ENCODE peak calls at places on chromosomes 1 and 21, in six cellular contexts. N is body of pancreas, H is A549, T is sigmoid colon, Y is IMR-90, D is uterus. E is an unnamed sample. For H3K4me1, the result is how much of the 10 kb centered on the place peaks cover.

GRCh38 chr1:152185544-152186391 is 26.7 kb upstream of the RPTN start:
- DNase-seq in D (no peak), Y (peak), T (no peak), N (peak), H (peak), E (peak)

GRCh38 chr1:59565611-59566410 is 248.9 kb upstream of the HOOK1 start:
- DNase-seq in H (no peak), D (peak), Y (peak), N (no peak), T (no peak), E (no peak)

GRCh38 chr21:41802684-41803083 is 35.8 kb upstream of the RIPK4 start:
- DNase-seq in H (no peak), Y (no peak), N (peak), D (peak), T (peak), E (peak)

GRCh38 chr1:186046437-186047233 is 312.4 kb downstream of the HMCN1 start:
- DNase-seq in N (no peak), H (no peak), T (no peak), Y (no peak), D (no peak), E (no peak)

GRCh38 chr1:176894450-176894849 is 270.1 kb downstream of the ASTN1 start:
- DNase-seq in D (no peak), H (no peak), T (no peak), N (no peak), Y (no peak), E (no peak)

GRCh38 chr1:23799570-23800395 is 771 bp downstream of the GALE start:
- DNase-seq in T (no peak), N (peak), H (peak), Y (peak), D (peak), E (no peak)

GRCh38 chr1:109796484-109797305 is 33.0 kb upstream of the EPS8L3 start:
- DNase-seq in T (no peak), D (peak), H (no peak), Y (peak), N (no peak), E (no peak)

GRCh38 chr1:64966158-64966963 is at the start of gene JAK1:
- DNase-seq in Y (peak), N (peak), D (peak), H (peak), T (peak), E (peak)

GRCh38 chr21:28215214-28215954 is 777.3 kb downstream of the LTN1 start:
- DNase-seq in Y (peak), H (no peak), D (peak), N (no peak), T (no peak), E (no peak)

DNA sequence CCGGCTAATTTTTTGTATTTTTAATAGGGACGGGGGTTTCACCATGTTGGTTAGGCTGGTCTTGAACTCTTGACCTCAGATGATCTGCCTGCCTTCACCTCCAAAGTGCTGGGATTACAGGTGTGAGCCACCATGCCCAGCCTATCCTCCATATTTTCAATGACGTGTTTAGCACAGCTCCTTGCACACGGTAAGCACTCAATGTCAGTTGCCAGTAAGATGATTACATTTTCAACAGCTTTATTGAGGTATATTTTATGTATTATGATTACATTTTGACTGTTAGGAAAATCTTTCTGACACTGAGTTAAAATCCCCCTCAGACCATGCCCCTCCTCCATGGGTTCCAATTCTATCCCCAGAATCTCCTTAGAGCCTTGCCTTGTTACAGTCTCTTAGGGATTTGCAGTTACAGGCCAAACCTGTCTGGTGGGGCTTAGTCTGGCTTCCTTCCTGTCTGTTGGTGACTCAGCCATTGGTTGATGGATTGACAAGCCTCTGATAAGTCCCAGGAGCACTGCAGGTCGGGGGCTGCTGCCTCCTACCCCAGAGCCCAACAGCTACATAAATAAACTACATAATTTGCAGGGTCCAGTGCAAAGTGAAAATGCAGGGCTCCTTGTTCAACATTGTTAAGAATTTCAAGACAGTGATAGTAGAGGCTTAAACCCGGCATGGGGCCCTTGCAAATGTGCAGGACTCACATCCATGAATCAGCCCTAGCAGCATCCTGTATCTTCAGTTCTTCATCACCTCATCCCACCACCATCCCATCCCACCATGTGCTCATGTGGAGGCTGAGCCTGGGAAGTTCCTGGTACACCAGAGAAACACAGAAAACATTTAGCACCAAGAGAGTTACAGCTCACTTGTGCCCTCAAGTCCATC is 23.4 kb downstream of the COA7 start:
- DNase-seq in H (no peak), D (no peak), T (no peak), Y (peak), N (no peak), E (no peak)
- TF ChIP-seq POLR2A in H (no peak), D (no peak), T (no peak), Y (no peak), N (no peak), E (no peak)

DNA sequence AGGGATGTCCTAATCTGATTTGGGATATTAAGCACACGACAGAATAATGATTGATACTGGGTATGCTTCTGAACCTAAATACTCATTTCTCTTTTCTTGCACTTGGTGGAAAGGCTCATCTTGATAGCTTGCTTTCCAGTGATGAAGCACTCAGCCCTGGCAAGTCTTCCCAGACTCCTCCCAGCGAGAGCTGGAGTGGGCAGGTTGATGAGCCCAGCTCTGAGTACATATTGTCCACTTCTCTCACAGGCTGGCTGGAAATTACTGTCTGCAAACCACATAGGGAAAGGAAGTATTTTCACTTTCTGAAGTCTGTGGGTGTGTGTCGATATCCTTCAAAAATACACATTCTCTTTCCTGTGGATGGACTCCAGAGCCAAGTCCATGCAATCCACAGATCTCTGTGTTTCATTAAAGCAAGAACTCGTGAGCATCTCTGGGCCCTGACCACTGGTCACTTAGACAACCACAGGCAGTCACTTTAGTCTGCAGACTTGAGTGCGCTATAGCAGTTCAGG is 38.7 kb upstream of the CNTN2 start:
- DNase-seq in T (no peak), D (no peak), H (no peak), N (peak), Y (no peak), E (peak)
- H3K27ac ChIP-seq in T (no peak), D (no peak), H (no peak), N (no peak), Y (no peak), E (peak)

DNA sequence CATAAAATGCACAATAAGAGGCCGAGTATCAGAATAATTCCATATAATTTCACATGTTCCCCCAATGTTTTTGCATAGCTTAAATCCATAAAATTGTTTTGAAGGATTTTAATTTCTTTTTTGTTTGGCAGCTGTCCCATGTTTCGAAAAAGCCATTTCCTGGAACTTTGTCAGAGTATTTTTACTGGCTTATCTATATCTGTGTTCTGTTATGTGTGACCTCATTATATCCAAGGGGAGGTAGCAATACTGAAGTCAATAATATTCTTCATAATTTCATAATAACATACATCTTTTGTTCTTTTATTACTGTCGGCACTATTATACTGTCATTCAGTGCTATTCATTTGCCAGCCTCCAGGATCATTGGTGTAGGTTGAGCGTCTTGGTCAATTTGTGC is 9.4 kb upstream of the BACH1 start:
- DNase-seq in N (no peak), Y (no peak), T (no peak), D (no peak), H (no peak), E (no peak)
- H3K4me1 ChIP-seq in N (under half), Y (under half), T (under half), D (under half), H (under half), E (under half)

GRCh38 chr1:201880928-201881571 is 7.6 kb upstream of the SHISA4 start:
- DNase-seq in N (no peak), T (no peak), Y (no peak), H (no peak), D (no peak), E (no peak)

GRCh38 chr1:201874672-201875071 is 14.0 kb upstream of the SHISA4 start:
- DNase-seq in Y (no peak), N (no peak), D (no peak), T (no peak), H (no peak), E (no peak)

GRCh38 chr1:201881617-201882016 is 7.1 kb upstream of the SHISA4 start:
- DNase-seq in T (no peak), D (no peak), H (no peak), Y (no peak), N (no peak), E (no peak)

GRCh38 chr1:201876148-201876547 is 12.6 kb upstream of the SHISA4 start:
- DNase-seq in D (no peak), T (no peak), H (no peak), N (no peak), Y (peak), E (no peak)

GRCh38 chr1:201877877-201878339 is 10.8 kb upstream of the SHISA4 start:
- DNase-seq in Y (peak), H (peak), N (peak), D (no peak), T (no peak), E (peak)
- TF ChIP-seq POLR2A in Y (no peak), H (no peak), N (no peak), D (no peak), T (no peak), E (no peak)

GRCh38 chr1:8396912-8397406 is 79.0 kb downstream of the SLC45A1 start:
- DNase-seq in H (peak), Y (peak), N (no peak), T (peak), D (peak), E (no peak)

GRCh38 chr1:8397511-8397910 is 79.6 kb downstream of the SLC45A1 start:
- DNase-seq in Y (no peak), T (no peak), H (no peak), N (no peak), D (no peak), E (no peak)

GRCh38 chr1:8396083-8396911 is 78.4 kb downstream of the SLC45A1 start:
- DNase-seq in Y (peak), H (no peak), N (no peak), D (no peak), T (no peak), E (no peak)

GRCh38 chr1:8398677-8399076 is 80.8 kb downstream of the SLC45A1 start:
- DNase-seq in Y (no peak), D (no peak), H (no peak), T (no peak), N (no peak), E (no peak)

DNA sequence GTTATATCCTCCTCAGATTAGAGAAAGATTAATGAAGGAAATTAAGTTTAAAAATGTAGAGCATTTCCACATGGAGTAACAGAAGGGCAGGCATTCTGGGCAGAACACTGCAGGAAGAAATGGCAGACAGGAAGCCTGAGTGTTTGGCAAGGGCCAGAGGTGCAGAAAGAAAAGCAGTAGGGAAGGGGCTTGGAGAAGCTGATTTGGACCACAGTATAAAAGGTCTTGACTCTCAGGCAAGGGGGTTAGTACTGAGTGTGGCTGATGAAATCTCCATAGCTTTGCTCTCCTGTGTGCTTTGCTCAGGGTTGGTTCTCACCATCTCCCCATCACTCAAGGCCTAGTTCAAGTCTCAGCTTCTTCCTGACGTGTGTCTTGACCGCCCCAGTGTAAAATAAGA is 80.2 kb downstream of the SLC45A1 start:
- DNase-seq in T (no peak), N (no peak), Y (no peak), H (no peak), D (no peak), E (no peak)
- H3K27ac ChIP-seq in T (peak), N (no peak), Y (peak), H (peak), D (peak), E (no peak)

DNA sequence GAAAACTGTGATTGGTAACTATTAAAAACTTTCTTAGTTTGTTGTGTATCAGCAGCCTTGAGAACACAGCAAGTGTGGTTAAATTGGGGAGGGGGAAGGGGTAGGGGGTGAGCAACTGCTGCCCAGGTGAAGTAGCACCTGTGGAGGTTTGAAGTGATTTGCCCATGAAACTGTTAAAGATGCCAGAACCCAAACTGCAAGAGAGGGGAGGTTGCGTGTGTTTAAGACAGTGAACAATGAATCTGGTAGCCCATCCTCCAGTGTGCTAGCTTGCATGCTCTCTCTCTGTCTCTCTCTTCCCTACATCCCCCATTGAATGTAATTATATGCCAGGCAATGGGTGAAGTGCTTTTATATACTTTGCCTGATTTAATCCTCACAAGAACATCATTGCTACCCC is 154.7 kb downstream of the RUNX1 start:
- DNase-seq in H (no peak), N (no peak), T (no peak), D (no peak), Y (no peak), E (no peak)
- H3K4me1 ChIP-seq in H (under half), N (under half), T (under half), D (under half), Y (under half), E (under half)

GRCh38 chr1:173476664-173477285 is 360 bp upstream of the PRDX6 start:
- DNase-seq in N (peak), H (peak), Y (peak), D (peak), T (peak), E (peak)
- TF ChIP-seq POLR2A in N (peak), H (peak), Y (peak), D (no peak), T (peak), E (no peak)

DNA sequence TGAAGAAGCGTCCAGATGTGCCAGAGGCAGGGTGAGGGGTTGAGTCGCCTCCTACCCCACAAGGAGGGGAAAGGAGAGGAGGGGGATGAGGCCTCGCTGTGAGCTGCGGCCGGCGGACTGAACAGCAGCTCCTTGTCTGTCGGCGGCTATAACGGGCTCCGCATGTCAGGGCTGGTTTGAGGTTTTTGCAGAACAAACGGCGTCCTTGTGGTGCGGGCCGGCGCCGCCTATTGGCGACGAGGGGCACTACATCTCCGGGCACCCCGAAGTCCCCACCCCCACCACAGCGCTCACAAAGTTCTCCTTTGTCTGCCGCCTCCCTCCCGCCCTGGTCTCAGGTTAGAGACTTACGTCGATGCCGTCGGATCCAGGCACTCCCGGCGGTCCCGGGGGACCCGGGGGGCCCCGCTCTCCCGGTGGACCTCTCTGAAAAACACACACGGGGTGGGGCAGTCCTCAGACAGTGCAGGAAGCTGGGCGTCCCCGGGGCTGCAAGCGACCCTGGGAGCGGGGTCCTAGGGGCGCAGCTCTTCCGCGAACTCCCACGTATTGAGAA is 1.8 kb downstream of the COL9A2 start:
- DNase-seq in T (peak), H (peak), D (peak), Y (peak), N (peak), E (peak)
- H3K27ac ChIP-seq in T (peak), H (peak), D (peak), Y (peak), N (no peak), E (no peak)

GRCh38 chr1:158150512-158150911 is 30.2 kb upstream of the CD1D start:
- DNase-seq in H (no peak), D (no peak), N (no peak), T (no peak), Y (no peak), E (no peak)
- H3K4me1 ChIP-seq in H (under half), D (under half), N (under half), T (under half), Y (under half), E (under half)

GRCh38 chr1:70204578-70204977 is 801 bp downstream of the LRRC40 start:
- DNase-seq in N (no peak), H (no peak), T (no peak), D (no peak), Y (peak), E (no peak)

GRCh38 chr1:70204139-70204538 is 1.2 kb downstream of the LRRC40 start:
- DNase-seq in T (no peak), Y (no peak), N (no peak), D (no peak), H (no peak), E (no peak)

GRCh38 chr1:70207492-70207891 is 2.1 kb upstream of the LRRC40 start:
- DNase-seq in N (no peak), T (no peak), Y (no peak), H (no peak), D (no peak), E (no peak)

GRCh38 chr1:70205076-70205436 is 323 bp downstream of the LRRC40 start:
- DNase-seq in D (no peak), Y (no peak), H (no peak), N (no peak), T (peak), E (no peak)

DNA sequence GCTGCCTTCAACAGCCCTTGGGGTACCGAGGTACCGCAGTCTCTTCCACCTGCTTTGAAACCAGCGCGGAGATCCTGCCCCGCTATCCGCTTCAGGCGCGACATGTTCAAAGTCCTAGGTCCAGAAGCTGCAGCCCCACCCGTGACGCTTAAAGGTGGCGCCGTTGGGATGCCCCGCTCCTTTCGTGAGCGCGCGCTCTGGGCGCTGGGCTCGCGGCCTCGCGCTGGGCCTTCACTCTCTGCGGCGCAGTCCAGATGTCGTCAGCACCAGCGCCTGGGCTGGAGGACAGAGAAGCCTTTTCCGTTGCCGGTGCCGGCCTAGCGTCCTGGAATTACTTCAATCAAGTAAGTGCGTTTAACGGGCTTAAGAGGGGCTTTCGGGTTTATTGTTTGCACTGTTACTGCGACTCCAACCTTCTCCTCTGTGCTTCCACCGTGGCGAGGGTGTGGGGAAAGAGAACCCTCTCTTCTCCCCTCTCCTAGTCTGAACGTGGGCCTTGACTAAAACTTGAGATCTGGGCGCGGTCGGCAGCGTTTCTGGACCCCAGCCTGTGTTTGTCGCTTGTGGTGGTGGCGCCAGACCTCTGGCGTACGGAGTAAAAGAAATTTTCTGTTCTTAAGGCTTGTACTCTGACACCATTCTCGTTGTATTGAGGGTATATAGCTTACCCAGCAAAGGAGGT is at the start of gene LRRC40:
- DNase-seq in T (peak), Y (peak), D (peak), N (peak), H (peak), E (peak)
- TF ChIP-seq POLR2A in T (peak), Y (peak), D (peak), N (peak), H (peak), E (no peak)

E was measured in testis.